ENCODE peak calls at places on chromosomes 11 and 22, in four cellular contexts. One of them, this sample, is unnamed.

GRCh38 chr11:77130763-77131513 is 2.9 kb downstream of the MYO7A start:
- DNase-seq in sigmoid colon: no peak
- DNase-seq in adrenal gland: peak; percentile 94
- DNase-seq in IMR-90: peak; percentile 27
- DNase-seq in this sample: no peak

GRCh38 chr11:33452806-33453205 is 195.6 kb downstream of the HIPK3 start:
- DNase-seq in sigmoid colon: no peak
- DNase-seq in IMR-90: peak; percentile 94
- DNase-seq in adrenal gland: no peak
- DNase-seq in this sample: peak; percentile 22

GRCh38 chr11:105720096-105720495 is 110.2 kb downstream of the GRIA4 start:
- DNase-seq in sigmoid colon: no peak
- DNase-seq in IMR-90: no peak
- DNase-seq in adrenal gland: no peak
- DNase-seq in this sample: no peak

GRCh38 chr11:116529210-116529609 is 243.6 kb downstream of the BUD13 start:
- DNase-seq in sigmoid colon: no peak
- DNase-seq in adrenal gland: peak; percentile 3
- DNase-seq in IMR-90: no peak
- DNase-seq in this sample: no peak

GRCh38 chr22:30362632-30363281 is 6.0 kb downstream of the CCDC157 start:
- DNase-seq in adrenal gland: no peak
- DNase-seq in sigmoid colon: no peak
- DNase-seq in IMR-90: no peak
- DNase-seq in this sample: no peak

GRCh38 chr11:34669458-34669857 is 48.6 kb downstream of the EHF start:
- DNase-seq in sigmoid colon: no peak
- DNase-seq in adrenal gland: no peak
- DNase-seq in IMR-90: peak; percentile 35
- DNase-seq in this sample: no peak

GRCh38 chr11:132895340-132895739 is 637.0 kb downstream of the OPCML start:
- DNase-seq in sigmoid colon: no peak
- DNase-seq in IMR-90: peak; percentile 96
- DNase-seq in adrenal gland: no peak
- DNase-seq in this sample: no peak

GRCh38 chr11:44737686-44738085 is 10.9 kb downstream of the TSPAN18 start:
- DNase-seq in sigmoid colon: peak; percentile 20
- DNase-seq in adrenal gland: no peak
- DNase-seq in IMR-90: no peak
- DNase-seq in this sample: no peak

GRCh38 chr11:127926721-127927120 is 660.6 kb downstream of the ETS1 start:
- DNase-seq in IMR-90: no peak
- DNase-seq in sigmoid colon: no peak
- DNase-seq in adrenal gland: no peak
- DNase-seq in this sample: no peak

GRCh38 chr11:20457934-20458333 is 70.4 kb downstream of the PRMT3 start:
- DNase-seq in sigmoid colon: no peak
- DNase-seq in IMR-90: no peak
- DNase-seq in adrenal gland: no peak
- DNase-seq in this sample: no peak

GRCh38 chr11:20457001-20457768 is 69.7 kb downstream of the PRMT3 start:
- DNase-seq in sigmoid colon: no peak
- DNase-seq in adrenal gland: no peak
- DNase-seq in IMR-90: no peak
- DNase-seq in this sample: no peak

GRCh38 chr11:20459865-20460264 is 72.3 kb downstream of the PRMT3 start:
- DNase-seq in sigmoid colon: no peak
- DNase-seq in IMR-90: no peak
- DNase-seq in adrenal gland: no peak
- DNase-seq in this sample: no peak

GRCh38 chr11:20453657-20454316 is 66.3 kb downstream of the PRMT3 start:
- DNase-seq in IMR-90: no peak
- DNase-seq in sigmoid colon: no peak
- DNase-seq in adrenal gland: no peak
- DNase-seq in this sample: no peak

GRCh38 chr11:20458905-20459632 is 71.6 kb downstream of the PRMT3 start:
- DNase-seq in adrenal gland: no peak
- DNase-seq in IMR-90: no peak
- DNase-seq in sigmoid colon: no peak
- DNase-seq in this sample: no peak
- TF ChIP-seq POLR2A in adrenal gland: no peak
- TF ChIP-seq POLR2A in IMR-90: no peak
- TF ChIP-seq POLR2A in sigmoid colon: no peak
- TF ChIP-seq POLR2A in this sample: no peak

GRCh38 chr11:820655-821512 is 2.2 kb downstream of the PNPLA2 start:
- DNase-seq in IMR-90: peak; percentile 56
- DNase-seq in adrenal gland: peak; percentile 96
- DNase-seq in sigmoid colon: peak; percentile 88
- DNase-seq in this sample: peak; percentile 79
- TF ChIP-seq POLR2A in IMR-90: no peak
- TF ChIP-seq POLR2A in adrenal gland: no peak
- TF ChIP-seq POLR2A in sigmoid colon: no peak
- TF ChIP-seq POLR2A in this sample: peak; percentile 31

GRCh38 chr22:43955040-43955882 is at the start of gene SAMM50:
- DNase-seq in adrenal gland: peak; percentile 96
- DNase-seq in sigmoid colon: peak; percentile 96
- DNase-seq in IMR-90: peak; percentile 89
- DNase-seq in this sample: peak; percentile 79
- TF ChIP-seq POLR2A in adrenal gland: peak; percentile 12
- TF ChIP-seq POLR2A in sigmoid colon: peak; percentile 41
- TF ChIP-seq POLR2A in IMR-90: peak; percentile 77
- TF ChIP-seq POLR2A in this sample: peak; percentile 86

DNA sequence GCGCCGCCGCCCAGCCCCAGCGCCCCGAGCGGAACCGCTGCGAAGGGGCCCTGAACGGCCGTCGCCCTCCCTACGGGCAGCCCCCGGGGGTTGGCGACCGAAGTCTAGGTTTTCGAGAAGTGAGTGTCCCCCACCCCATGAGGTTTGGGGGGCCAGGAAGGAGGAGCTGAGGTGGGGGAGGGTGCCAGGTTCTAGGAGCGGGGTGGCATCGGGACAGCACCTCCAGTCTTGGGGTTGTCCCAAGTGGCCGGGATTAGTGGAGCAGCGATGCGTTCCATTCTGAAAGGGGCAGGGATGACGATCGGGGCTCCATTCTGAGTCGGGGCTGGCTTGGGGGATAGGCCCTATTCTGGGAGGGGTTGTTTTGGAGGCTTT is 408 bp downstream of the PPP2R5B start:
- DNase-seq in IMR-90: no peak
- DNase-seq in adrenal gland: no peak
- DNase-seq in sigmoid colon: peak; percentile 76
- DNase-seq in this sample: no peak
- TF ChIP-seq POLR2A in IMR-90: no peak
- TF ChIP-seq POLR2A in adrenal gland: no peak
- TF ChIP-seq POLR2A in sigmoid colon: no peak
- TF ChIP-seq POLR2A in this sample: no peak

GRCh38 chr11:2133481-2134021 is 5.6 kb downstream of the IGF2 start:
- DNase-seq in sigmoid colon: no peak
- DNase-seq in adrenal gland: no peak
- DNase-seq in IMR-90: no peak
- DNase-seq in this sample: no peak
- TF ChIP-seq POLR2A in sigmoid colon: no peak
- TF ChIP-seq POLR2A in adrenal gland: no peak
- TF ChIP-seq POLR2A in IMR-90: no peak
- TF ChIP-seq POLR2A in this sample: no peak

GRCh38 chr11:6926208-6927029 is at the start of gene ZNF215:
- DNase-seq in IMR-90: peak; percentile 81
- DNase-seq in sigmoid colon: peak; percentile 85
- DNase-seq in adrenal gland: peak; percentile 80
- DNase-seq in this sample: peak; percentile 33
- TF ChIP-seq POLR2A in IMR-90: no peak
- TF ChIP-seq POLR2A in sigmoid colon: no peak
- TF ChIP-seq POLR2A in adrenal gland: no peak
- TF ChIP-seq POLR2A in this sample: no peak

GRCh38 chr11:123354371-123354770 is 75.7 kb upstream of the GRAMD1B start:
- DNase-seq in sigmoid colon: no peak
- DNase-seq in adrenal gland: no peak
- DNase-seq in IMR-90: no peak
- DNase-seq in this sample: no peak

GRCh38 chr11:123356539-123356938 is 73.5 kb upstream of the GRAMD1B start:
- DNase-seq in sigmoid colon: no peak
- DNase-seq in IMR-90: no peak
- DNase-seq in adrenal gland: no peak
- DNase-seq in this sample: no peak

GRCh38 chr11:123360267-123360936 is 69.7 kb upstream of the GRAMD1B start:
- DNase-seq in IMR-90: no peak
- DNase-seq in sigmoid colon: no peak
- DNase-seq in adrenal gland: no peak
- DNase-seq in this sample: no peak

GRCh38 chr11:123357353-123357989 is 72.6 kb upstream of the GRAMD1B start:
- DNase-seq in adrenal gland: no peak
- DNase-seq in IMR-90: no peak
- DNase-seq in sigmoid colon: no peak
- DNase-seq in this sample: no peak

DNA sequence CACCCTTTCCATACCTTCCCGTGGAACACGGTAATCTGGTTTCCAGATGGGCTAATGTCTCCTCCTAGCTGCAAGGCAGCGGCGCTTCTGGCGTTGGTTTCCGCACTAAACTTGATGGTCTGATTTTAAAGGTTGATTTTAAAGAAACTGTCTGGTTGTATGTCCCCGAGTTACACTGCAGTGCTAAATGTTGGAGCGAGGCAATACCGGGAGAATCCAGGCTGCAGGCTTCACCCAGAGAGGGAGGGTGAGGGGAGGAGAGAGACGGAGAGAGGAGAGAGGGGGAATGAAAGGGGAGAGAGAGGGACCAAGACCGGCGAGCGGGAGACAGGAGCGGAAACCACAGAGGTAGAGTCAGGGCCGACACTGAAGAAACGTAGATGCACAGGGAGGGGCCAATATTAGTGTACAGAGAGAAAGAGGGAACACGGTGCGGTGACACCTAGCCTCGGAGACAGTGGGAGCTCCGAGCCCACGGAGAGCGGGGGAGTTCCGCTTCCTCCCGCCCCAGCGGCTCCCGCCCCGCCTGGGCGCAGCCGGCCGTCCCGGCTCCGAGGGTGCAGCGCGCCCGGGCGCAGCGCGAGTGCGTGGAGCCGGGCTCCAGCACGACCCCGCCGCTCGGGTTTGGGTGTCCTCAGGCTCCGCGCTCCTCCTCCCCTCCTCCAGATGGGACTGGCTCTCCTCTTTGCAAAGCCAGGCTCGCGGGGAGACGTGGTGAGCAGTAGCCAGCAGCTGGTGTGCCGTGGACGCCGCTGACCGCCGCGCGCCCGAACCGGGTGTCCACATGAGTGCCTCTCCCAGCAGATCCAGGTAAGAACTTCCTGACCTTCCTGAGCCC is 71.9 kb upstream of the GRAMD1B start:
- DNase-seq in IMR-90: peak; percentile 2
- DNase-seq in adrenal gland: peak; percentile 67
- DNase-seq in sigmoid colon: no peak
- DNase-seq in this sample: peak; percentile 10
- TF ChIP-seq POLR2A in IMR-90: no peak
- TF ChIP-seq POLR2A in adrenal gland: no peak
- TF ChIP-seq POLR2A in sigmoid colon: no peak
- TF ChIP-seq POLR2A in this sample: no peak

This sample was measured in A549.